ENCODE peak calls at places on chromosomes 16 and 17, in eight cellular contexts. D, M, E, Y, N, A, L and C are unnamed samples.

GRCh38 chr17:83053779-83054451 is 25.5 kb upstream of the METRNL start:
- DNase-seq in D (no peak), M (peak), E (no peak), Y (no peak), N (no peak), A (no peak), L (peak), C (no peak)

GRCh38 chr17:79775635-79776034 is 2.3 kb upstream of the CBX2 start:
- DNase-seq in D (no peak), M (no peak), E (no peak), Y (no peak), N (no peak), A (no peak), L (no peak), C (no peak)

GRCh38 chr17:77002103-77003045 is 134.2 kb downstream of the MGAT5B start:
- DNase-seq in D (peak), M (no peak), E (peak), Y (no peak), N (no peak), A (no peak), L (no peak), C (no peak)

GRCh38 chr17:78343099-78343432 is 16.8 kb downstream of the SOCS3 start:
- DNase-seq in D (peak), M (no peak), E (peak), Y (no peak), N (peak), A (no peak), L (no peak), C (peak)

GRCh38 chr17:1707107-1707506 is 3.1 kb downstream of the TLCD2 start:
- DNase-seq in D (no peak), M (no peak), E (no peak), Y (no peak), N (peak), A (no peak), L (no peak), C (no peak)

GRCh38 chr16:67719778-67720144 is 645 bp upstream of the GFOD2 start:
- DNase-seq in D (peak), M (no peak), E (peak), Y (no peak), N (no peak), A (no peak), L (peak), C (peak)

GRCh38 chr16:83393196-83393981 is 414.4 kb upstream of the HSBP1 start:
- DNase-seq in D (peak), M (no peak), E (peak), Y (no peak), N (no peak), A (no peak), L (no peak), C (no peak)

GRCh38 chr16:19382084-19382801 is 35.4 kb upstream of the TMC5 start:
- DNase-seq in D (no peak), M (no peak), E (no peak), Y (no peak), N (no peak), A (no peak), L (no peak), C (no peak)

GRCh38 chr17:73325527-73325842 is 13.7 kb upstream of the CDC42EP4 start:
- DNase-seq in D (peak), M (no peak), E (peak), Y (no peak), N (no peak), A (no peak), L (no peak), C (no peak)

GRCh38 chr16:85473909-85474640 is 139.0 kb upstream of the GSE1 start:
- DNase-seq in D (no peak), M (no peak), E (peak), Y (no peak), N (no peak), A (no peak), L (no peak), C (no peak)

GRCh38 chr17:47423406-47424295 is 99.9 kb downstream of the EFCAB13 start:
- DNase-seq in D (no peak), M (no peak), E (no peak), Y (no peak), N (no peak), A (no peak), L (peak), C (no peak)

GRCh38 chr16:79672524-79672923 is 72.0 kb upstream of the MAF start:
- DNase-seq in D (no peak), M (no peak), E (no peak), Y (no peak), N (no peak), A (no peak), L (no peak), C (no peak)

GRCh38 chr17:15169676-15170075 is 95.5 kb downstream of the PMP22 start:
- DNase-seq in D (peak), M (no peak), E (peak), Y (no peak), N (no peak), A (no peak), L (no peak), C (no peak)

GRCh38 chr17:36072431-36073121 is 8.5 kb downstream of the CCL18 start:
- DNase-seq in D (peak), M (peak), E (peak), Y (peak), N (peak), A (peak), L (peak), C (peak)

GRCh38 chr17:8080208-8080798 is 7.2 kb downstream of the ALOX12B start:
- DNase-seq in D (no peak), M (no peak), E (no peak), Y (no peak), N (no peak), A (no peak), L (no peak), C (no peak)

GRCh38 chr17:40323731-40324650 is 15.0 kb downstream of the RARA start:
- DNase-seq in D (peak), M (peak), E (peak), Y (no peak), N (peak), A (peak), L (peak), C (no peak)

GRCh38 chr16:26623442-26623841 is 443.3 kb upstream of the C16orf82 start:
- DNase-seq in D (no peak), M (no peak), E (no peak), Y (no peak), N (no peak), A (no peak), L (no peak), C (no peak)

GRCh38 chr17:1055751-1056645 is 59.1 kb downstream of the TIMM22 start:
- DNase-seq in D (peak), M (peak), E (peak), Y (no peak), N (no peak), A (peak), L (peak), C (peak)

GRCh38 chr16:75304521-75305363 is 53.3 kb upstream of the BCAR1 start:
- DNase-seq in D (peak), M (no peak), E (peak), Y (no peak), N (no peak), A (no peak), L (peak), C (peak)

GRCh38 chr16:57741660-57742191 is 6.2 kb downstream of the KATNB1 start:
- DNase-seq in D (no peak), M (no peak), E (no peak), Y (no peak), N (peak), A (no peak), L (no peak), C (no peak)

GRCh38 chr16:87705780-87706277 is 60.0 kb downstream of the KLHDC4 start:
- DNase-seq in D (no peak), M (no peak), E (no peak), Y (no peak), N (no peak), A (no peak), L (no peak), C (no peak)

GRCh38 chr16:77143364-77143763 is 47.6 kb upstream of the MON1B start:
- DNase-seq in D (no peak), M (no peak), E (no peak), Y (no peak), N (no peak), A (no peak), L (no peak), C (no peak)

GRCh38 chr16:56910654-56911539 is 21.0 kb upstream of the HERPUD1 start:
- DNase-seq in D (peak), M (no peak), E (peak), Y (no peak), N (no peak), A (no peak), L (no peak), C (no peak)

GRCh38 chr17:42179911-42180410 is 981 bp downstream of the KCNH4 start:
- DNase-seq in D (no peak), M (no peak), E (peak), Y (no peak), N (peak), A (no peak), L (peak), C (peak)

GRCh38 chr17:49216953-49217650 is 6.6 kb downstream of the ABI3 start:
- DNase-seq in D (no peak), M (no peak), E (no peak), Y (no peak), N (no peak), A (no peak), L (peak), C (peak)